ENCODE peak calls at places on chromosome 21, in five cellular contexts. J is neural progenitor cell, O is GM23248, N is fibroblast of lung, Z is mammary epithelial cell. A is an unnamed sample. For H3K79me2, the result is how much of the 10 kb centered on the place peaks cover.

GRCh38 chr21:41703857-41704501 is 62.9 kb downstream of the RIPK4 start:
- DNase-seq in Z (peak), N (no peak), O (no peak), J (no peak), A (no peak)

GRCh38 chr21:43644609-43645008 is 14.7 kb downstream of the HSF2BP start:
- DNase-seq in Z (peak), N (peak), J (no peak), O (peak), A (no peak)

GRCh38 chr21:20999567-21000169 is 1.5 kb downstream of the NCAM2 start:
- DNase-seq in O (peak), N (peak), J (peak), Z (peak), A (peak)

GRCh38 chr21:32494946-32495703 is 82.6 kb downstream of the EVA1C start:
- DNase-seq in O (peak), J (no peak), N (peak), Z (peak), A (no peak)

GRCh38 chr21:39345440-39345839 is 3.4 kb downstream of the HMGN1 start:
- DNase-seq in Z (no peak), O (no peak), N (no peak), J (no peak), A (no peak)

GRCh38 chr21:41678944-41679343 is 87.9 kb downstream of the RIPK4 start:
- DNase-seq in O (peak), N (peak), Z (peak), J (peak), A (peak)

GRCh38 chr21:42586406-42586805 is 67.0 kb upstream of the PDE9A start:
- DNase-seq in Z (no peak), N (no peak), O (no peak), J (no peak), A (no peak)

GRCh38 chr21:20661745-20662470 is 336.3 kb upstream of the NCAM2 start:
- DNase-seq in Z (no peak), O (no peak), J (peak), N (no peak), A (no peak)

GRCh38 chr21:42101246-42101645 is 30.1 kb downstream of the UMODL1 start:
- DNase-seq in Z (no peak), N (no peak), J (no peak), O (no peak), A (no peak)

GRCh38 chr21:32484706-32485380 is 72.3 kb downstream of the EVA1C start:
- DNase-seq in O (no peak), J (no peak), Z (no peak), N (no peak), A (no peak)

GRCh38 chr21:35097525-35097924 is 48.4 kb upstream of the RUNX1 start:
- DNase-seq in O (no peak), J (no peak), Z (no peak), N (no peak), A (no peak)

GRCh38 chr21:24160528-24160927 is 1446.8 kb downstream of the MRPL39 start:
- DNase-seq in Z (no peak), N (no peak), J (no peak), O (no peak), A (no peak)

GRCh38 chr21:42236014-42236413 is 17.1 kb downstream of the ABCG1 start:
- DNase-seq in J (no peak), N (no peak), O (no peak), Z (no peak), A (no peak)

GRCh38 chr21:42007541-42007940 is 2.6 kb downstream of the ZBTB21 start:
- DNase-seq in N (no peak), Z (no peak), O (no peak), J (no peak), A (peak)

GRCh38 chr21:38990424-38990794 is 184.7 kb downstream of the ETS2 start:
- DNase-seq in O (no peak), J (peak), N (no peak), Z (no peak), A (no peak)

GRCh38 chr21:39738566-39738965 is 6.4 kb upstream of the IGSF5 start:
- DNase-seq in J (no peak), Z (no peak), O (no peak), N (no peak), A (no peak)

GRCh38 chr21:40472026-40472425 is 374.9 kb downstream of the DSCAM start:
- DNase-seq in J (no peak), Z (no peak), O (no peak), N (no peak), A (no peak)

GRCh38 chr21:41506526-41507520 is 1.1 kb downstream of the TMPRSS2 start:
- DNase-seq in O (peak), N (no peak), Z (peak), J (peak), A (no peak)

GRCh38 chr21:42627527-42628289 is 25.7 kb upstream of the PDE9A start:
- DNase-seq in N (no peak), O (no peak), J (no peak), Z (no peak), A (no peak)

GRCh38 chr21:23861908-23862504 is 1745.3 kb downstream of the MRPL39 start:
- DNase-seq in N (no peak), J (no peak), O (no peak), Z (no peak), A (no peak)

GRCh38 chr21:28884481-28884880 is 108.2 kb downstream of the LTN1 start:
- DNase-seq in Z (peak), O (peak), J (no peak), N (peak), A (peak)

GRCh38 chr21:29078884-29079765 is 5.7 kb upstream of the CCT8 start:
- DNase-seq in J (no peak), O (no peak), N (no peak), Z (no peak), A (peak)

GRCh38 chr21:20527691-20528090 is 470.5 kb upstream of the NCAM2 start:
- DNase-seq in N (no peak), J (no peak), O (no peak), Z (no peak), A (no peak)

GRCh38 chr21:39010629-39011404 is 172.4 kb downstream of the PSMG1 start:
- DNase-seq in N (no peak), J (no peak), Z (no peak), O (no peak), A (no peak)

GRCh38 chr21:43921602-43921978 is 56.6 kb downstream of the AGPAT3 start:
- DNase-seq in J (peak), Z (no peak), N (no peak), O (no peak), A (peak)

GRCh38 chr21:40020651-40021050 is 153.4 kb downstream of the PCP4 start:
- DNase-seq in J (no peak), O (no peak), Z (no peak), N (no peak), A (no peak)

GRCh38 chr21:21029159-21029558 is 30.9 kb downstream of the NCAM2 start:
- DNase-seq in N (peak), O (no peak), Z (no peak), J (no peak), A (no peak)

DNA sequence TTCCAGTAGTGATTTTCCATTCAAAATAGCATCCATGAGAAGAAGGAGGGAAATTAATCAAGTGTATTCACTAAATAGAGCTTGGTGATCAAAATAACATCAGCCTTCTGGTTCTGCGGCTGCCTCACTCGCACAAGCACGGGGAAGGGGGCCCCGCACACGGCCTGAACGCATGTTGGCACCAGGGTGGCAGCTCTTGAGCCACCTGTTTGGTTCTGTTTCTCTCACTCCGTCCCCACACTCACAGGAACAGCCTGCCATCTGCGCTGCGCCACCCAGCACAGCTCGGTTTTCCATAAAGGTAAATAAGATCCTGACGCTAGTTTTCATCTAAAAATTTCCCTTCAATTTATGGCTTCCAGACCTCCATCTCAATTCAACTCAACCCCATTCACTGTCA is 49.4 kb downstream of the TIAM1 start:
- DNase-seq in O (no peak), J (no peak), Z (no peak), N (no peak), A (no peak)
- H3K27ac ChIP-seq in O (peak), J (no peak), Z (peak), N (no peak), A (no peak)

GRCh38 chr21:46375560-46376230 is 51.7 kb downstream of the PCNT start:
- DNase-seq in O (no peak), J (no peak), Z (no peak), N (no peak), A (no peak)
- H3K79me2 ChIP-seq in O (half or more), J (half or more), Z (half or more), N (under half), A (half or more)

GRCh38 chr21:45108808-45109800 is 34.7 kb downstream of the ADARB1 start:
- DNase-seq in N (no peak), Z (no peak), J (no peak), O (no peak), A (no peak)
- H3K4me3 ChIP-seq in N (no peak), Z (no peak), J (no peak), O (no peak), A (no peak)

DNA sequence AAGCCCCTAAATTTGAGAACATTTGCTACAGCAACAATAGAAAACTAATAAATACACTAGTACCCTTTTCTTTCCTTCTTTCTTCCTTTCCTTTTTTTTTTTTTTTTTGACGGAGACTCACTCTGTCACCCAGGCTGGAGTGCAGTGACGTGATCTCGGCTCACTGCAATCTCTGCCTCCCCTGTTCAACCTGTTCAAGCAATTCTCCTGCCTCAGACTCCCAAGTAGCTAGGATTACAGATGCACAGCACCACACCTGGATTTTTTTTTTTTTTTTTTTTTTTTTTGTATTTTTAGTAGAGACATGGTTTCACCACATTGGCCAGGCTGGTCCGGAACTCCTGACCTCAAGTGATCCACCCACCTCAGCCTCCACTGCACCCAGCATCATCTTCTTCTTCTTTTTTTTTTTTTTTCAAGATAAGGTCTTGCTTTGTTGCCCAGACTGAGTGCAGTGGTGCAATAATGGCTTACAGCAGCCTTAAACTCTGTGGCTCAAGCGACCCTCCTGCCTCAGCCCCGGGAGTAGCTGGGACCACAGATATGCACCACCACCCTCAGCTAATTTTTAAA is 19.7 kb upstream of the CBR3 start:
- DNase-seq in Z (no peak), J (no peak), O (no peak), N (no peak), A (peak)
- H3K27ac ChIP-seq in Z (no peak), J (no peak), O (no peak), N (no peak), A (no peak)

DNA sequence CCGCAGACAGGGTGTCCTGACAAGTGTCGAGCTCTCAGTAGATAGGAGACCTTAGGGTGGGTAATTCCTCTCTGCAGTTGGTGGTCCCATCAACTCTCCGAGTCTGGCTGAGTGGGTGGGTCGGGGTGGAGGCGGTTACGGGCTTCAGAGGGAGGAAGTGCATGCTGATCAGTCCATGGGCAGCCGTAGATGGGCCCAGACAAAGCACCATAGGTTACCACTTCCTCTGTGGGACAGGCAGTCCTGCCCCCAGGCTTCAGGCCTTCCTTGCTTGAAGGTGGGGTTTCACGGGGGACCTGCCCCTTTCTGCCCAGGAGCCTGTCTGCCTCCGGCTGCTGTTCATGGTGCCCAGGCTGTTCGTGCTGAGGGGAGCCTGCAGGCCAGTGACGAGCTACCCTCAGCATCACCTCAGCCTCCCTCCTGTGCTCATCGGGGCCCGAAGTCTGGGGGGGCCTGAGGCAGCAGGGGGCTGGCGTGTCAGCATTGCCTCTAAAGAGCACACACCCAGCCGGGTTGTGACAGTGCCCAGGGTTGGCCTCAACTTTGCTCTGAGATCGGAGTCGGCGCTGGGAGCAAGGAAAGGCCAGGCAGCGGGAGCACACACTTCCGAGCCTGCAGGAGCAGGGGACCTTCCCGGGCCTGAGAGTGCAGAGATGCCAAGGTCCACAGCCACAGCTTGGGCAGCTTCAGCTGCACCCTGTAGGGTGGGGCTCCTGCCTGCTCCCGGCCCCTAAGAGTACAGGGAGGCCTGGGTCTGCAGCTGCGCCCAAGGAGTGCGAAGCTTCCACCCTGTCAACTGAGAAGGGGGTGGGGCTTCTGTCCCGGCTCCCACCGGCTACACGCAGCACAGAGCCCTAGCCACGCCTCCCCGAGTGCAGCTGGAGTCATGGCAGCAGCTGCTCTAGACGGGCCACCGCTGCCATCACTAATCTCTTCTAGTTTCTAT is 225.4 kb upstream of the NRIP1 start:
- DNase-seq in J (peak), O (peak), Z (no peak), N (peak), A (no peak)
- H3K79me2 ChIP-seq in J (under half), O (under half), Z (under half), N (under half), A (under half)

GRCh38 chr21:33760641-33761103 is 118.4 kb downstream of the ITSN1 start:
- DNase-seq in J (no peak), N (peak), Z (no peak), O (peak), A (no peak)
- H3K4me3 ChIP-seq in J (no peak), N (no peak), Z (no peak), O (peak), A (no peak)

DNA sequence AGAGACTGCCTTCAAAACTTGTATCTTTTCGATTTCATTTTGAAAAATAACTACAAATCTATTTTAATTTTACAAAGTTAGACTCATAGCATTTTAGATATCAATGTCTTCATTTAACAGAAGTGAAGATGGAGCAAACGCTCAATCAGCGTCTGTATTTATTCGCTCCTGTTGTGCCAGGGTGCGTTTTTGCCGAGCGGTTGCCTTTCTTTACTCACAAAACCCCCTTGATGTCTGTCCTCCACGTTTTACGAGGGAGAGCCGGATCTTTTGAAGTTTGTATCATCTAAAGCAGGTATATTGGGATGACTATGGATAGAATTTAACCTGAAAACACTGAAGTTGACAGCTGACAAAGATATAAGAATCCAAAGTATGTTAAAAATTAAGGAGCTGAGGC is 44.6 kb downstream of the MRPL39 start:
- DNase-seq in J (no peak), Z (no peak), O (peak), N (peak), A (no peak)
- H3K27ac ChIP-seq in J (no peak), Z (no peak), O (no peak), N (peak), A (no peak)

GRCh38 chr21:34091607-34092006 is 18.2 kb downstream of the MRPS6 start:
- DNase-seq in N (no peak), J (peak), Z (no peak), O (peak), A (peak)
- H3K79me2 ChIP-seq in N (half or more), J (half or more), Z (half or more), O (half or more), A (half or more)

GRCh38 chr21:45364464-45365185 is 40.3 kb upstream of the COL18A1 start:
- DNase-seq in O (peak), N (peak), J (peak), Z (peak), A (no peak)
- H3K4me3 ChIP-seq in O (peak), N (no peak), J (no peak), Z (no peak), A (no peak)